ENCODE peak calls at places on chromosomes 13 and 19, in nine cellular contexts. H is suprapubic skin, C is SK-N-SH, V is transverse colon, J is GM23338, L is spleen, N is sigmoid colon, R is GM12891, T is H1. P is an unnamed sample.

GRCh38 chr19:3319643-3320353 is 46.6 kb upstream of the NFIC start:
- DNase-seq in H (no peak), C (peak; percentile 46), V (no peak), J (no peak), L (no peak), N (no peak), R (no peak), T (no peak), P (no peak)

GRCh38 chr13:61410669-61411297 is 4.9 kb downstream of the PCDH20 start:
- DNase-seq in H (no peak), C (peak; percentile 44), V (no peak), J (peak; percentile 37), L (no peak), N (no peak), R (no peak), T (no peak), P (peak; percentile 5)

GRCh38 chr13:53637971-53638547 is 609.4 kb downstream of the OLFM4 start:
- DNase-seq in H (no peak), C (no peak), V (no peak), J (no peak), L (no peak), N (no peak), R (no peak), T (no peak), P (no peak)

GRCh38 chr19:49786432-49786831 is 19.6 kb downstream of the AP2A1 start:
- DNase-seq in H (no peak), C (no peak), V (no peak), J (no peak), L (no peak), N (no peak), R (no peak), T (no peak), P (no peak)

GRCh38 chr19:17370026-17370587 is 7.0 kb downstream of the PLVAP start:
- DNase-seq in H (no peak), C (no peak), V (no peak), J (no peak), L (no peak), N (no peak), R (no peak), T (no peak), P (no peak)

GRCh38 chr19:11736696-11737095 is 2.0 kb downstream of the ZNF823 start:
- DNase-seq in H (peak; percentile 64), C (peak; percentile 21), V (peak; percentile 19), J (peak; percentile 3), L (no peak), N (peak; percentile 72), R (peak; percentile 22), T (no peak), P (no peak)

GRCh38 chr13:97221491-97221890 is 642 bp upstream of the MBNL2 start:
- DNase-seq in H (no peak), C (no peak), V (no peak), J (no peak), L (no peak), N (no peak), R (no peak), T (no peak), P (no peak)

GRCh38 chr13:27296496-27296895 is 25.9 kb downstream of the RASL11A start:
- DNase-seq in H (no peak), C (no peak), V (no peak), J (no peak), L (no peak), N (no peak), R (no peak), T (no peak), P (no peak)

GRCh38 chr13:98471895-98472294 is 105.0 kb downstream of the STK24 start:
- DNase-seq in H (peak; percentile 40), C (no peak), V (no peak), J (no peak), L (no peak), N (no peak), R (no peak), T (no peak), P (no peak)

GRCh38 chr13:91347996-91348905 is 764 bp downstream of the MIR17HG start:
- DNase-seq in H (peak; percentile 72), C (no peak), V (peak; percentile 56), J (no peak), L (peak; percentile 94), N (peak; percentile 74), R (peak; percentile 45), T (no peak), P (no peak)

GRCh38 chr13:91351123-91351522 is 3.6 kb downstream of the MIR17HG start:
- DNase-seq in H (no peak), C (no peak), V (no peak), J (no peak), L (no peak), N (no peak), R (no peak), T (no peak), P (no peak)

GRCh38 chr13:91351980-91352379 is 4.5 kb downstream of the MIR17HG start:
- DNase-seq in H (no peak), C (no peak), V (no peak), J (no peak), L (no peak), N (no peak), R (no peak), T (no peak), P (no peak)

GRCh38 chr13:91348906-91349435 is 1.5 kb downstream of the MIR17HG start:
- DNase-seq in H (peak; percentile 91), C (peak; percentile 92), V (peak; percentile 94), J (peak; percentile 84), L (peak; percentile 99), N (peak; percentile 92), R (peak; percentile 56), T (no peak), P (peak; percentile 75)

GRCh38 chr13:91349992-91350911 is 2.8 kb downstream of the MIR17HG start:
- DNase-seq in H (no peak), C (no peak), V (no peak), J (no peak), L (no peak), N (no peak), R (no peak), T (no peak), P (no peak)
- TF ChIP-seq POLR2AphosphoS5 in H (no peak), C (no peak), V (no peak), J (peak; percentile 28), L (no peak), N (no peak), R (no peak), T (peak; percentile 76), P (no peak)

GRCh38 chr13:19764237-19764636 is 18.5 kb downstream of the PSPC1 start:
- DNase-seq in H (no peak), C (no peak), V (no peak), J (no peak), L (no peak), N (no peak), R (no peak), T (no peak), P (no peak)

GRCh38 chr13:19763618-19764017 is 19.1 kb downstream of the PSPC1 start:
- DNase-seq in H (no peak), C (no peak), V (no peak), J (no peak), L (no peak), N (peak; percentile 21), R (no peak), T (no peak), P (no peak)

GRCh38 chr13:19759669-19760068 is 23.1 kb downstream of the PSPC1 start:
- DNase-seq in H (no peak), C (no peak), V (no peak), J (no peak), L (no peak), N (no peak), R (no peak), T (no peak), P (no peak)
- TF ChIP-seq POLR2AphosphoS5 in H (no peak), C (no peak), V (no peak), J (no peak), L (no peak), N (no peak), R (no peak), T (no peak), P (no peak)

GRCh38 chr19:47469719-47470118 is 2.0 kb downstream of the SLC8A2 start:
- DNase-seq in H (no peak), C (no peak), V (no peak), J (no peak), L (no peak), N (no peak), R (no peak), T (no peak), P (no peak)

GRCh38 chr19:47473336-47473735 is 1.6 kb upstream of the SLC8A2 start:
- DNase-seq in H (no peak), C (no peak), V (no peak), J (no peak), L (no peak), N (no peak), R (no peak), T (no peak), P (no peak)

GRCh38 chr19:47470447-47471195 is 1.1 kb downstream of the SLC8A2 start:
- DNase-seq in H (no peak), C (no peak), V (no peak), J (no peak), L (no peak), N (no peak), R (no peak), T (no peak), P (no peak)

GRCh38 chr19:47471381-47471732 is 336 bp downstream of the SLC8A2 start:
- DNase-seq in H (no peak), C (no peak), V (no peak), J (no peak), L (no peak), N (no peak), R (no peak), T (no peak), P (no peak)

DNA sequence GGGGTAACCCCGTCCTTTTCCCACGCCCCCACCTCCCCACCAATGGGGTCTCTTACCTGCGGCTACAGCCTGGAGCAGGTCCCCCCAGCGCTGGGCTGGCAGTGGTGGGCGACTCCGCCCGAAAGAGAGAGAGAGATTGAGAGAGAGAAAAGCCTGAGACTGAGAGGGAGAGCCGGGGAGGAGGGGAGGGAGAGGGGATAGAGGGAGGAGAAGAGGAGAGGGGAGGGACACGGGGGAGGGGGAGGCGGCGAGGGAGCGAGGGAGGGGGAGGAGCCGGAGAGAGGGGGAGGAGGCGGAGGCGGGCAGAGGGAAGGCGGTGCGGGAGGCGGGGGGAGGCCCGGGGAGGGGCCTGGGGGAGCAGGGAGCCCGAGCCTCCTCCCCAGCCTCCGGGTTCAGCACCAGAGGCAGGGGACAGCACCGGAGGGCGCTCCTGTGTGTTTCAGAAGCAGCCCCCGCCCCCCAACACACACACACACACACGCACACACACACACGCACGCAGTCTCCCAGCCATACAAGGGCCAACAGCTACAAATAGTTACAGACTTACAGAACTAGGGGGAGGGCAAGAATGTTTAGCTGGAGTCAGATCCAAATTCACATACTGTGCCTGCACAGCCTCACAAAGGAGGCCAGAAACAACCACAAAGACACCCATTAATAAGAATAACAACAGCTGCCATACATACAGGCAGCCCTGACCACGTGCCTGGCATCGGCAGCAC is at the start of gene SLC8A2:
- DNase-seq in H (no peak), C (peak; percentile 99), V (peak; percentile 60), J (peak; percentile 95), L (no peak), N (peak; percentile 93), R (peak; percentile 74), T (peak; percentile 70), P (peak; percentile 52)
- TF ChIP-seq POLR2AphosphoS5 in H (no peak), C (no peak), V (no peak), J (no peak), L (no peak), N (no peak), R (no peak), T (no peak), P (no peak)

DNA sequence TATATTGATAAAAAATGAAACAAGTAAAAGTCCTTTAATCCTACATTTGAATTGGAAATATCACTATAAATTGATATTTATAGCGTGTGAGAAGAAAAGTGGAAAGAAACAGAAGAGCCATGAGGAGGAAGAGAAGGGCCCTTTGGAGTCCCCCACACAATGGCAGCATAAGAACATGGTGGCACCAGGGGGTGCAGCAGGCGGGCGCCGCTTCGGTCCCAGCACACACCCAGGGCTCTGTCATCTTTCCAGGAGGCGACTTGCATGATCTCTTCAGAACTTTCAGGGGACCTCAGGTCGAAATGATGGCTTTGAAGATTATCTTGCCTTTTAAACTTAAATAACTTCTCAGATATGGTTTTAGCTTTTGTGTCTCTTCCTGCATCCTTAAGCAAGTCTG is 91.8 kb downstream of the TUBGCP3 start:
- DNase-seq in H (no peak), C (no peak), V (no peak), J (no peak), L (no peak), N (no peak), R (no peak), T (no peak), P (no peak)
- TF ChIP-seq POLR2AphosphoS5 in H (no peak), C (no peak), V (no peak), J (no peak), L (no peak), N (no peak), R (no peak), T (no peak), P (no peak)